ENCODE peak calls at places on chromosomes 11 and 22, in nine cellular contexts. M, F, J, R, Q, L, O, Y and H are unnamed samples. For H3K4me1, the result is how much of the 10 kb centered on the place peaks cover.

GRCh38 chr11:94876645-94877445 is 96.5 kb downstream of the CWC15 start:
- DNase-seq in M (peak), F (peak), J (peak), R (peak), Q (peak), L (no peak), O (peak), Y (no peak), H (peak)

GRCh38 chr22:32202539-32203180 is 2.2 kb downstream of the RFPL2 start:
- DNase-seq in M (no peak), F (peak), J (no peak), R (no peak), Q (peak), L (peak), O (peak), Y (no peak), H (peak)

GRCh38 chr11:2772544-2773031 is 72.8 kb upstream of the KCNQ1OT1 start:
- DNase-seq in M (no peak), F (no peak), J (peak), R (no peak), Q (no peak), L (no peak), O (peak), Y (no peak), H (peak)

GRCh38 chr22:26835929-26836528 is 178.6 kb downstream of the MIAT start:
- DNase-seq in M (peak), F (peak), J (no peak), R (peak), Q (no peak), L (peak), O (no peak), Y (no peak), H (peak)

GRCh38 chr11:123196060-123196714 is 1.1 kb upstream of the CLMP start:
- DNase-seq in M (no peak), F (no peak), J (no peak), R (no peak), Q (no peak), L (no peak), O (no peak), Y (no peak), H (no peak)

GRCh38 chr22:37126383-37126782 is 16.9 kb upstream of the TMPRSS6 start:
- DNase-seq in M (no peak), F (no peak), J (no peak), R (no peak), Q (no peak), L (no peak), O (no peak), Y (no peak), H (no peak)

GRCh38 chr22:26671317-26672059 is 14.1 kb downstream of the MIAT start:
- DNase-seq in M (peak), F (no peak), J (peak), R (no peak), Q (peak), L (no peak), O (peak), Y (peak), H (peak)

GRCh38 chr11:8905528-8906165 is 5.3 kb upstream of the AKIP1 start:
- DNase-seq in M (no peak), F (peak), J (no peak), R (no peak), Q (no peak), L (no peak), O (no peak), Y (no peak), H (peak)

GRCh38 chr11:62680825-62681240 is 2.0 kb upstream of the UBXN1 start:
- DNase-seq in M (peak), F (peak), J (no peak), R (no peak), Q (no peak), L (peak), O (no peak), Y (no peak), H (peak)

GRCh38 chr11:120784566-120785251 is 239.2 kb upstream of the TBCEL start:
- DNase-seq in M (no peak), F (no peak), J (no peak), R (no peak), Q (no peak), L (peak), O (no peak), Y (no peak), H (no peak)

GRCh38 chr11:20397281-20397680 is 9.8 kb downstream of the PRMT3 start:
- DNase-seq in M (no peak), F (peak), J (no peak), R (no peak), Q (no peak), L (peak), O (no peak), Y (no peak), H (peak)

GRCh38 chr22:31126128-31126868 is 3.5 kb downstream of the INPP5J start:
- DNase-seq in M (no peak), F (no peak), J (no peak), R (no peak), Q (no peak), L (no peak), O (no peak), Y (no peak), H (no peak)

GRCh38 chr11:27347949-27348879 is 14.8 kb downstream of the CCDC34 start:
- DNase-seq in M (no peak), F (no peak), J (no peak), R (no peak), Q (no peak), L (no peak), O (no peak), Y (no peak), H (no peak)

GRCh38 chr11:130212431-130212961 is 52.9 kb downstream of the ST14 start:
- DNase-seq in M (no peak), F (no peak), J (peak), R (no peak), Q (no peak), L (peak), O (peak), Y (no peak), H (no peak)

GRCh38 chr11:35138949-35139881 is at the start of gene CD44:
- DNase-seq in M (peak), F (peak), J (peak), R (no peak), Q (peak), L (peak), O (peak), Y (peak), H (no peak)

GRCh38 chr11:77724639-77725038 is 87.0 kb upstream of the CLNS1A start:
- DNase-seq in M (no peak), F (no peak), J (no peak), R (no peak), Q (no peak), L (no peak), O (no peak), Y (no peak), H (no peak)

GRCh38 chr22:32602154-32602553 is 127.5 kb downstream of the FBXO7 start:
- DNase-seq in M (no peak), F (no peak), J (no peak), R (no peak), Q (no peak), L (no peak), O (no peak), Y (no peak), H (no peak)

GRCh38 chr11:89477175-89477574 is 14.0 kb downstream of the NOX4 start:
- DNase-seq in M (no peak), F (no peak), J (no peak), R (no peak), Q (no peak), L (no peak), O (no peak), Y (no peak), H (no peak)

GRCh38 chr11:69447786-69448185 is 33.7 kb upstream of the LINC01488 start:
- DNase-seq in M (no peak), F (no peak), J (no peak), R (no peak), Q (no peak), L (no peak), O (peak), Y (no peak), H (peak)

GRCh38 chr11:78539566-78539965 is 35.1 kb downstream of the NARS2 start:
- DNase-seq in M (no peak), F (no peak), J (no peak), R (no peak), Q (no peak), L (no peak), O (no peak), Y (no peak), H (no peak)

GRCh38 chr11:115993613-115994012 is 489.4 kb upstream of the CADM1 start:
- DNase-seq in M (no peak), F (no peak), J (no peak), R (no peak), Q (no peak), L (no peak), O (no peak), Y (no peak), H (no peak)

GRCh38 chr11:85884581-85885021 is 29.4 kb downstream of the CCDC83 start:
- DNase-seq in M (no peak), F (no peak), J (no peak), R (no peak), Q (no peak), L (no peak), O (no peak), Y (no peak), H (no peak)

GRCh38 chr11:129226207-129226798 is 34.2 kb upstream of the ARHGAP32 start:
- DNase-seq in M (no peak), F (no peak), J (no peak), R (no peak), Q (no peak), L (no peak), O (no peak), Y (no peak), H (no peak)

GRCh38 chr11:118142809-118143208 is 9.8 kb downstream of the SCN4B start:
- DNase-seq in M (no peak), F (no peak), J (peak), R (no peak), Q (no peak), L (no peak), O (peak), Y (no peak), H (no peak)

GRCh38 chr22:44025171-44026065 is 1.3 kb downstream of the PARVB start:
- DNase-seq in M (peak), F (no peak), J (peak), R (no peak), Q (peak), L (no peak), O (peak), Y (no peak), H (no peak)

GRCh38 chr11:28448186-28448585 is 340.0 kb downstream of the METTL15 start:
- DNase-seq in M (no peak), F (no peak), J (no peak), R (no peak), Q (no peak), L (no peak), O (no peak), Y (no peak), H (no peak)

GRCh38 chr22:50438305-50439275 is 36.2 kb downstream of the SBF1 start:
- DNase-seq in M (no peak), F (no peak), J (peak), R (no peak), Q (no peak), L (peak), O (peak), Y (no peak), H (no peak)

GRCh38 chr11:129289350-129290040 is 86.2 kb upstream of the BARX2 start:
- DNase-seq in M (no peak), F (no peak), J (no peak), R (no peak), Q (no peak), L (no peak), O (no peak), Y (no peak), H (no peak)

GRCh38 chr11:110430267-110431211 is 791 bp downstream of the FDX1 start:
- DNase-seq in M (no peak), F (no peak), J (no peak), R (no peak), Q (peak), L (no peak), O (no peak), Y (no peak), H (no peak)

GRCh38 chr11:19633276-19633675 is 79.4 kb upstream of the NAV2 start:
- DNase-seq in M (peak), F (no peak), J (no peak), R (no peak), Q (peak), L (no peak), O (peak), Y (no peak), H (no peak)

GRCh38 chr11:8103909-8104308 is 22.9 kb downstream of the TUB start:
- DNase-seq in M (no peak), F (no peak), J (no peak), R (no peak), Q (no peak), L (no peak), O (no peak), Y (no peak), H (no peak)

GRCh38 chr11:76666408-76666807 is 4.1 kb downstream of the LRRC32 start:
- DNase-seq in M (no peak), F (no peak), J (peak), R (no peak), Q (peak), L (no peak), O (peak), Y (no peak), H (no peak)

GRCh38 chr11:103528046-103528445 is 418.8 kb downstream of the DYNC2H1 start:
- DNase-seq in M (no peak), F (no peak), J (no peak), R (no peak), Q (no peak), L (no peak), O (no peak), Y (no peak), H (no peak)

GRCh38 chr11:8207080-8208000 is 38.5 kb upstream of the RIC3 start:
- DNase-seq in M (no peak), F (no peak), J (no peak), R (no peak), Q (no peak), L (peak), O (no peak), Y (no peak), H (no peak)

GRCh38 chr22:43164636-43165035 is 13.3 kb downstream of the TSPO start:
- DNase-seq in M (no peak), F (no peak), J (no peak), R (no peak), Q (no peak), L (no peak), O (no peak), Y (no peak), H (no peak)

GRCh38 chr11:59769086-59769485 is 13.9 kb downstream of the STX3 start:
- DNase-seq in M (no peak), F (no peak), J (no peak), R (no peak), Q (no peak), L (no peak), O (no peak), Y (no peak), H (no peak)

GRCh38 chr11:9078113-9079041 is 13.0 kb downstream of the SCUBE2 start:
- DNase-seq in M (no peak), F (no peak), J (no peak), R (no peak), Q (no peak), L (no peak), O (no peak), Y (no peak), H (no peak)

DNA sequence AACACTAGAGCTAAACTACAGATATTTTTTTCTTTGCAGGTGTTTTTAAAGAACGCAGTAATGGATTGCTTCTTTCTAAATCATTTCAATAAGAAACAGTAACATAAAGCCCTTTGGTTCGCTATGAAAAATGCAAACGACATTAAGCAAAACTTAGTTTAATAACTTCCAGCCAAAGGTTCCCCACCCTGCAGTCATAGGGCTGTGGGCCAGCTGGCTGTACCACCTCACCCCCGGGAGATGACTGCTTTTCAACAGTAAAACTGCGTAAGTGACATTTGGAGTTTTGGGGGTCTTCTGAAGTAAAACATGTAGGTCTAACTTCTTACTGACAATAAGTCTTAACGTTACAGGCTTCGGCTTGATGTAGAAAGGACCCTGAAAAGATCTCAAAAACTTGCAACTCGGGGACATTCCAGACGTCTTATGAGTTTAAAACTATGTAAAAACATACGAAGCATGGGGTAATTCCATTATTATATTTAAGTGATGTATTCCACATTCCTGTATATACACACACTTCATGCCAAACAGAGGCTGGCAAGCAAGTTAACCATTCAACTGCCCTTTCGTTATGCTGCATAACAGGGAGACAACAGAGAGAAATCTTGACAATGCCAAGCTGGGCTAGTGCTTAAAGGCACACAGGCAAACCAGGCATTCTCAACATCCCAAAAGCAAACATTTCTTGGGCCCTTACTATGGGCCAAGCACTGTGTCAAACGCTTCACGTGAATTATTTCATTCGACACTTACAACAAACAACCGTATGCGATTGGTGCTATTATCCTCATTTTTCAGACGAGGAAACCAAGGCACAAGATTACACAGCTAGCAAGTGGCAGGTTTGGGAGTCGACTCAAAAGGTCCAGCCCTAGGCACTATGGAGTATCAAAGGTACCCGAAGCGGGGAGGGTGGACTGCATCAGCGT is 1.2 kb downstream of the MRTFA start:
- DNase-seq in M (peak), F (no peak), J (no peak), R (no peak), Q (peak), L (no peak), O (no peak), Y (no peak), H (no peak)
- H3K27ac ChIP-seq in M (peak), F (peak), J (peak), R (peak), Q (peak), L (no peak), O (peak), Y (peak), H (peak)

GRCh38 chr11:45930031-45930794 is 7.8 kb downstream of the LARGE2 start:
- DNase-seq in M (no peak), F (no peak), J (peak), R (no peak), Q (peak), L (peak), O (peak), Y (peak), H (no peak)
- H3K4me1 ChIP-seq in M (under half), F (under half), J (half or more), R (under half), Q (under half), L (under half), O (under half), Y (half or more), H (under half)

DNA sequence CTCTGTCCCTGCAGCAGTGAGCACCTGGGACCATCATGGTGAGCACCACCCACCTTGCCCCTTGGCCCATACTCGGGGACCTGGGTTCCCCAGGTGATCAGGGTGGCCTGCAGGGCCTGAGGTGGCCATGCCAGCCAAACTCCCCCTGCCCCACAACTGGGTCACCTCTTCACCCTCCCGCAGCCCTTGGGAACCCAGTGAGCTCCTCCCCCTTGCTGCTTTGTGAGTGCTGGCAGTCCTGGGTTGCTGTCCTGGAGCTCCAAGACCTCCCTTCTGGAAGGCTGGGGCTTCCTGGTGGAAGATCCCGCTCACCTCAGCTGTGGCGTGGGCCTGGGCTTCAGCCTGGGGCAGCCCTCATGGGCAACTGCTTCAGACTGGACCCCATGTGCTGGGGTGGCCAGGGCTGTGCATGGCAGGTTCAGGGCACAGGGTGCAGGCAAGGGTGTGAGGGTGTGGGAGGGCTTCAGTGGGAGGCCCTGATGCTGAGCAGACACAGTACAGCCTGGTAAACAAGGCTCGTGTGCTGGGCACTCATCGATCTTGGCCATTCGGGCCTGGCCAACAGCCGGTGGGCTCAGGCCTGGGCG is 57.6 kb downstream of the RTN4R start:
- DNase-seq in M (no peak), F (no peak), J (no peak), R (no peak), Q (no peak), L (no peak), O (no peak), Y (no peak), H (no peak)
- H3K27ac ChIP-seq in M (no peak), F (no peak), J (no peak), R (no peak), Q (no peak), L (no peak), O (no peak), Y (no peak), H (no peak)

GRCh38 chr11:72741429-72741833 is 10.8 kb downstream of the ARAP1 start:
- DNase-seq in M (no peak), F (no peak), J (no peak), R (no peak), Q (no peak), L (peak), O (peak), Y (no peak), H (no peak)
- H3K4me1 ChIP-seq in M (half or more), F (under half), J (half or more), R (under half), Q (under half), L (under half), O (half or more), Y (half or more), H (under half)

GRCh38 chr11:61473370-61474025 is 35.1 kb upstream of the LRRC10B start:
- DNase-seq in M (no peak), F (no peak), J (no peak), R (no peak), Q (no peak), L (no peak), O (no peak), Y (no peak), H (peak)

GRCh38 chr11:61472868-61473267 is 35.7 kb upstream of the LRRC10B start:
- DNase-seq in M (peak), F (no peak), J (no peak), R (no peak), Q (no peak), L (no peak), O (no peak), Y (no peak), H (no peak)

GRCh38 chr11:61475433-61475832 is 33.1 kb upstream of the LRRC10B start:
- DNase-seq in M (no peak), F (no peak), J (no peak), R (no peak), Q (no peak), L (no peak), O (no peak), Y (no peak), H (no peak)

GRCh38 chr11:61474234-61474633 is 34.3 kb upstream of the LRRC10B start:
- DNase-seq in M (peak), F (no peak), J (no peak), R (no peak), Q (no peak), L (no peak), O (no peak), Y (no peak), H (no peak)

DNA sequence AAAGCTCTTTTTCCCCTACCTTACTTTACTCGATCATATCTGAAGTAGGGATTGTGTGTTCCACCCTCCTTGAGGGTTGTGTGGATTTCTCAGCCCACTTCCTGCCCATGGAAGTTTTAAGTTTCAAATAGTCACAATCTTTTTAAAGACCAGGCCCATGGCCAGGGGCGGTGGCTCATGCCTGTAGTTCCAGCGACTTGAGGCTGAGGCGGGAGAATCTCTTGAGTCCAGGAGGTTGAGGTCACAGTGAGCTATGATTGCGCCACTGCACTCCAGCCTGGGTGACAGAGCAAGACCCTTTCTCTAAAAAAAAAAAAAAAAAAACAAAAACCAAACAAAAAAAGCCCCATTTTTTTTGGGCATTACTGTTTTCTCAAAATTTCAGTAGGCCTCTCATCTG is 36.3 kb upstream of the LRRC10B start:
- DNase-seq in M (peak), F (no peak), J (peak), R (no peak), Q (peak), L (no peak), O (peak), Y (no peak), H (no peak)
- H3K27ac ChIP-seq in M (peak), F (no peak), J (peak), R (no peak), Q (peak), L (no peak), O (peak), Y (peak), H (no peak)

GRCh38 chr22:17982572-17983141 is 41.7 kb downstream of the MICAL3 start:
- DNase-seq in M (no peak), F (no peak), J (no peak), R (no peak), Q (no peak), L (no peak), O (no peak), Y (no peak), H (no peak)
- H3K4me1 ChIP-seq in M (under half), F (under half), J (under half), R (under half), Q (under half), L (under half), O (under half), Y (half or more), H (under half)